ENCODE peak calls at places on chromosomes 13 and 19, in nine cellular contexts. C is CD4-positive, CD25-positive, alpha-beta regulatory T cell; Y is NCI-H1930; X is progenitor cell of endocrine pancreas; W is stimulated activated CD4-positive, alpha-beta T cell treated with anti-CD3 and anti-CD28 coated beads, Interleukin-12 subunit alpha, Interleukin-12 subunit beta, amount 100 ng/mL, for 4 hours; L is IMR-90; F is NCI-H1436; H is activated T-cell treated with anti-CD3 and anti-CD28 coated beads, Interleukin-2, amount 50 U/mL, for 72 hours; Z is LHCN-M2. S is an unnamed sample.

GRCh38 chr19:41997851-41998229 is 3.8 kb upstream of the ATP1A3 start:
- DNase-seq in C (peak), Y (no peak), X (no peak), W (no peak), L (no peak), F (no peak), H (peak), Z (no peak), S (peak)

GRCh38 chr13:111204438-111205177 is 89.5 kb downstream of the ARHGEF7 start:
- DNase-seq in C (no peak), Y (no peak), X (no peak), W (no peak), L (peak), F (no peak), H (no peak), Z (peak), S (no peak)

GRCh38 chr19:11324079-11324661 is 15.3 kb downstream of the RAB3D start:
- DNase-seq in C (peak), Y (no peak), X (no peak), W (no peak), L (peak), F (no peak), H (peak), Z (peak), S (peak)

GRCh38 chr13:60397693-60398437 is 845 bp downstream of the TDRD3 start:
- DNase-seq in C (peak), Y (peak), X (no peak), W (peak), L (peak), F (no peak), H (peak), Z (peak), S (peak)

GRCh38 chr13:103157434-103158145 is 91.4 kb upstream of the SLC10A2 start:
- DNase-seq in C (no peak), Y (no peak), X (no peak), W (no peak), L (no peak), F (no peak), H (no peak), Z (no peak), S (no peak)

GRCh38 chr19:45098521-45099464 is 5.8 kb downstream of the PPP1R37 start:
- DNase-seq in C (no peak), Y (no peak), X (no peak), W (no peak), L (peak), F (no peak), H (no peak), Z (no peak), S (no peak)

GRCh38 chr19:12703056-12703455 is 6.6 kb upstream of the FBXW9 start:
- DNase-seq in C (peak), Y (no peak), X (no peak), W (no peak), L (peak), F (peak), H (peak), Z (peak), S (peak)

GRCh38 chr13:99991013-99991805 is 9.6 kb downstream of the ZIC2 start:
- DNase-seq in C (no peak), Y (no peak), X (no peak), W (no peak), L (no peak), F (no peak), H (no peak), Z (no peak), S (no peak)

GRCh38 chr19:18832331-18833140 is 777 bp downstream of the UPF1 start:
- DNase-seq in C (peak), Y (no peak), X (no peak), W (peak), L (no peak), F (no peak), H (peak), Z (no peak), S (peak)

GRCh38 chr19:38658462-38659306 is 11.2 kb downstream of the ACTN4 start:
- DNase-seq in C (no peak), Y (no peak), X (no peak), W (no peak), L (peak), F (no peak), H (no peak), Z (peak), S (no peak)

GRCh38 chr13:31045621-31046081 is 113.2 kb downstream of the TEX26 start:
- DNase-seq in C (peak), Y (no peak), X (no peak), W (peak), L (peak), F (no peak), H (peak), Z (peak), S (no peak)